ENCODE peak calls at places on chromosome 14, in six cellular contexts. One of them, this sample, is unnamed. For H3K4me1, the result is how much of the 10 kb centered on the place peaks cover.

GRCh38 chr14:64461221-64461620 is 4.1 kb upstream of the AKAP5 start:
- DNase-seq in HAP-1: no peak
- DNase-seq in CD8-positive, alpha-beta T cell: no peak
- DNase-seq in right atrium auricular region: no peak
- DNase-seq in left ventricle myocardium inferior: no peak
- DNase-seq in ascending aorta: no peak
- DNase-seq in this sample: no peak

GRCh38 chr14:36791402-36791801 is 129.7 kb downstream of the PAX9 start:
- DNase-seq in HAP-1: no peak
- DNase-seq in CD8-positive, alpha-beta T cell: no peak
- DNase-seq in right atrium auricular region: no peak
- DNase-seq in left ventricle myocardium inferior: no peak
- DNase-seq in ascending aorta: no peak
- DNase-seq in this sample: no peak

GRCh38 chr14:61281911-61282310 is 773 bp upstream of the TMEM30B start:
- DNase-seq in HAP-1: no peak
- DNase-seq in CD8-positive, alpha-beta T cell: no peak
- DNase-seq in right atrium auricular region: no peak
- DNase-seq in left ventricle myocardium inferior: no peak
- DNase-seq in ascending aorta: no peak
- DNase-seq in this sample: no peak

GRCh38 chr14:101033446-101034165 is 130.1 kb upstream of the RTL1 start:
- DNase-seq in HAP-1: no peak
- DNase-seq in CD8-positive, alpha-beta T cell: no peak
- DNase-seq in right atrium auricular region: no peak
- DNase-seq in left ventricle myocardium inferior: peak
- DNase-seq in ascending aorta: peak
- DNase-seq in this sample: no peak

GRCh38 chr14:95431199-95432145 is 85.0 kb downstream of the SYNE3 start:
- DNase-seq in HAP-1: peak
- DNase-seq in CD8-positive, alpha-beta T cell: no peak
- DNase-seq in right atrium auricular region: no peak
- DNase-seq in left ventricle myocardium inferior: no peak
- DNase-seq in ascending aorta: no peak
- DNase-seq in this sample: peak

GRCh38 chr14:81591266-81591665 is 57.6 kb upstream of the SEL1L start:
- DNase-seq in HAP-1: no peak
- DNase-seq in CD8-positive, alpha-beta T cell: no peak
- DNase-seq in right atrium auricular region: no peak
- DNase-seq in left ventricle myocardium inferior: no peak
- DNase-seq in ascending aorta: no peak
- DNase-seq in this sample: no peak

GRCh38 chr14:65210118-65210826 is 108.0 kb upstream of the MAX start:
- DNase-seq in HAP-1: no peak
- DNase-seq in CD8-positive, alpha-beta T cell: no peak
- DNase-seq in right atrium auricular region: no peak
- DNase-seq in left ventricle myocardium inferior: no peak
- DNase-seq in ascending aorta: no peak
- DNase-seq in this sample: no peak

GRCh38 chr14:69090187-69090789 is 62.6 kb downstream of the DCAF5 start:
- DNase-seq in HAP-1: no peak
- DNase-seq in CD8-positive, alpha-beta T cell: no peak
- DNase-seq in right atrium auricular region: no peak
- DNase-seq in left ventricle myocardium inferior: no peak
- DNase-seq in ascending aorta: no peak
- DNase-seq in this sample: no peak

GRCh38 chr14:77458249-77458950 is 507 bp downstream of the AHSA1 start:
- DNase-seq in HAP-1: peak
- DNase-seq in CD8-positive, alpha-beta T cell: peak
- DNase-seq in right atrium auricular region: no peak
- DNase-seq in left ventricle myocardium inferior: no peak
- DNase-seq in ascending aorta: no peak
- DNase-seq in this sample: peak

GRCh38 chr14:35083530-35084150 is 37.6 kb downstream of the FAM177A1 start:
- DNase-seq in HAP-1: no peak
- DNase-seq in CD8-positive, alpha-beta T cell: no peak
- DNase-seq in right atrium auricular region: no peak
- DNase-seq in left ventricle myocardium inferior: no peak
- DNase-seq in ascending aorta: no peak
- DNase-seq in this sample: no peak

GRCh38 chr14:31696378-31696777 is 135.2 kb downstream of the NUBPL start:
- DNase-seq in HAP-1: no peak
- DNase-seq in CD8-positive, alpha-beta T cell: no peak
- DNase-seq in right atrium auricular region: no peak
- DNase-seq in left ventricle myocardium inferior: no peak
- DNase-seq in ascending aorta: no peak
- DNase-seq in this sample: no peak

GRCh38 chr14:28719130-28719529 is 47.5 kb upstream of the FOXG1 start:
- DNase-seq in HAP-1: no peak
- DNase-seq in CD8-positive, alpha-beta T cell: no peak
- DNase-seq in right atrium auricular region: no peak
- DNase-seq in left ventricle myocardium inferior: no peak
- DNase-seq in ascending aorta: no peak
- DNase-seq in this sample: no peak

GRCh38 chr14:73457050-73457934 is 1.1 kb downstream of the NUMB start:
- DNase-seq in HAP-1: peak
- DNase-seq in CD8-positive, alpha-beta T cell: no peak
- DNase-seq in right atrium auricular region: no peak
- DNase-seq in left ventricle myocardium inferior: peak
- DNase-seq in ascending aorta: peak
- DNase-seq in this sample: peak

GRCh38 chr14:81406863-81407262 is 6.7 kb upstream of the STON2 start:
- DNase-seq in HAP-1: no peak
- DNase-seq in CD8-positive, alpha-beta T cell: no peak
- DNase-seq in right atrium auricular region: no peak
- DNase-seq in left ventricle myocardium inferior: no peak
- DNase-seq in ascending aorta: no peak
- DNase-seq in this sample: no peak

GRCh38 chr14:70234066-70234950 is 45.6 kb upstream of the SLC8A3 start:
- DNase-seq in HAP-1: no peak
- DNase-seq in CD8-positive, alpha-beta T cell: no peak
- DNase-seq in right atrium auricular region: no peak
- DNase-seq in left ventricle myocardium inferior: no peak
- DNase-seq in ascending aorta: no peak
- DNase-seq in this sample: no peak

GRCh38 chr14:68510201-68510600 is 282.7 kb downstream of the ZFP36L1 start:
- DNase-seq in HAP-1: no peak
- DNase-seq in CD8-positive, alpha-beta T cell: no peak
- DNase-seq in right atrium auricular region: peak
- DNase-seq in left ventricle myocardium inferior: peak
- DNase-seq in ascending aorta: peak
- DNase-seq in this sample: no peak

GRCh38 chr14:90924618-90925345 is 108.6 kb upstream of the TTC7B start:
- DNase-seq in HAP-1: no peak
- DNase-seq in CD8-positive, alpha-beta T cell: no peak
- DNase-seq in right atrium auricular region: no peak
- DNase-seq in left ventricle myocardium inferior: no peak
- DNase-seq in ascending aorta: no peak
- DNase-seq in this sample: no peak

GRCh38 chr14:50601405-50601804 is 41.5 kb downstream of the ATL1 start:
- DNase-seq in HAP-1: no peak
- DNase-seq in CD8-positive, alpha-beta T cell: no peak
- DNase-seq in right atrium auricular region: no peak
- DNase-seq in left ventricle myocardium inferior: no peak
- DNase-seq in ascending aorta: no peak
- DNase-seq in this sample: no peak

GRCh38 chr14:98960617-98961013 is 311.4 kb downstream of the BCL11B start:
- DNase-seq in HAP-1: no peak
- DNase-seq in CD8-positive, alpha-beta T cell: no peak
- DNase-seq in right atrium auricular region: peak
- DNase-seq in left ventricle myocardium inferior: no peak
- DNase-seq in ascending aorta: peak
- DNase-seq in this sample: no peak

GRCh38 chr14:66137076-66137475 is 349.1 kb upstream of the CCDC196 start:
- DNase-seq in HAP-1: no peak
- DNase-seq in CD8-positive, alpha-beta T cell: no peak
- DNase-seq in right atrium auricular region: no peak
- DNase-seq in left ventricle myocardium inferior: no peak
- DNase-seq in ascending aorta: no peak
- DNase-seq in this sample: no peak

GRCh38 chr14:100028990-100029677 is 36.1 kb upstream of the EVL start:
- DNase-seq in HAP-1: no peak
- DNase-seq in CD8-positive, alpha-beta T cell: no peak
- DNase-seq in right atrium auricular region: no peak
- DNase-seq in left ventricle myocardium inferior: no peak
- DNase-seq in ascending aorta: no peak
- DNase-seq in this sample: no peak

GRCh38 chr14:54577494-54577893 is 10.6 kb downstream of the SAMD4A start:
- DNase-seq in HAP-1: no peak
- DNase-seq in CD8-positive, alpha-beta T cell: no peak
- DNase-seq in right atrium auricular region: no peak
- DNase-seq in left ventricle myocardium inferior: no peak
- DNase-seq in ascending aorta: no peak
- DNase-seq in this sample: no peak

GRCh38 chr14:57533214-57533613 is 39.6 kb upstream of the CCDC198 start:
- DNase-seq in HAP-1: no peak
- DNase-seq in CD8-positive, alpha-beta T cell: no peak
- DNase-seq in right atrium auricular region: no peak
- DNase-seq in left ventricle myocardium inferior: no peak
- DNase-seq in ascending aorta: no peak
- DNase-seq in this sample: no peak

GRCh38 chr14:99313234-99313633 is 41.2 kb upstream of the BCL11B start:
- DNase-seq in HAP-1: no peak
- DNase-seq in CD8-positive, alpha-beta T cell: no peak
- DNase-seq in right atrium auricular region: no peak
- DNase-seq in left ventricle myocardium inferior: no peak
- DNase-seq in ascending aorta: no peak
- DNase-seq in this sample: no peak

GRCh38 chr14:100782516-100783320 is 43.2 kb upstream of the MEG3 start:
- DNase-seq in HAP-1: no peak
- DNase-seq in CD8-positive, alpha-beta T cell: no peak
- DNase-seq in right atrium auricular region: no peak
- DNase-seq in left ventricle myocardium inferior: no peak
- DNase-seq in ascending aorta: peak
- DNase-seq in this sample: no peak

GRCh38 chr14:24436355-24437019 is 6.1 kb downstream of the SDR39U1 start:
- DNase-seq in HAP-1: peak
- DNase-seq in CD8-positive, alpha-beta T cell: no peak
- DNase-seq in right atrium auricular region: no peak
- DNase-seq in left ventricle myocardium inferior: no peak
- DNase-seq in ascending aorta: no peak
- DNase-seq in this sample: peak

GRCh38 chr14:77657244-77657643 is 40.8 kb upstream of the SPTLC2 start:
- DNase-seq in HAP-1: no peak
- DNase-seq in CD8-positive, alpha-beta T cell: no peak
- DNase-seq in right atrium auricular region: no peak
- DNase-seq in left ventricle myocardium inferior: no peak
- DNase-seq in ascending aorta: no peak
- DNase-seq in this sample: no peak

GRCh38 chr14:82855912-82856381 is 1322.3 kb upstream of the SEL1L start:
- DNase-seq in HAP-1: peak
- DNase-seq in CD8-positive, alpha-beta T cell: no peak
- DNase-seq in right atrium auricular region: no peak
- DNase-seq in left ventricle myocardium inferior: no peak
- DNase-seq in ascending aorta: no peak
- DNase-seq in this sample: no peak

GRCh38 chr14:55800443-55800842 is 220.4 kb downstream of the KTN1 start:
- DNase-seq in HAP-1: peak
- DNase-seq in CD8-positive, alpha-beta T cell: no peak
- DNase-seq in right atrium auricular region: no peak
- DNase-seq in left ventricle myocardium inferior: no peak
- DNase-seq in ascending aorta: no peak
- DNase-seq in this sample: no peak
- H3K4me3 ChIP-seq in HAP-1: no peak
- H3K4me3 ChIP-seq in CD8-positive, alpha-beta T cell: no peak
- H3K4me3 ChIP-seq in right atrium auricular region: no peak
- H3K4me3 ChIP-seq in left ventricle myocardium inferior: no peak
- H3K4me3 ChIP-seq in ascending aorta: no peak
- H3K4me3 ChIP-seq in this sample: no peak

DNA sequence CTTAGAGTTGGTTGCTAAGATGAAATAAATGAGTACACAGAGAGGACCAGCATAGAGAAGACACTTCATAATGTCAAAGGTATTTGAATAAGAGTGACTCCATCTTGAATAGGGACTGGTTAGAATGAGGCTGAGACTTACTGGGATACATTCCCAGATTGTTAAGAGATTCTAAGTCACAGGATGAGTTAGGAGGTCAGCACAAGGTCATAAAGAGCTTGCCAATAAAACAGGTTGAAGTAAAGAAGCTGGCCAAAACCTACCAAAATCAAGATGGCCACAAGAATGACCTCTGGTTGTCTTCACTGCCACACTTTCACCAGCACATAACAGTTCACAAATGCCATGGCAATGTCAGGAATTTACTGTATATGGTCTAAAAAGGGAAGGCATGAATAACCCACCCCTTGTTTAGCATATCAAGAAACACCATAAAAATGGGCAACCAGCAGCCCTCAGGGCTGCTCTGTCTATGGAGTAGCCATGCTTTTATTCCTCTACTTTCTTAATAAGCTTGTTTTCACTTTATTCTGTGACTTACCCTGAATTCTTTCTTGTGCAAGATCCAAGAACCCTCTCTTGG is 8.3 kb upstream of the SERPINA1 start:
- DNase-seq in HAP-1: peak
- DNase-seq in CD8-positive, alpha-beta T cell: no peak
- DNase-seq in right atrium auricular region: no peak
- DNase-seq in left ventricle myocardium inferior: no peak
- DNase-seq in ascending aorta: no peak
- DNase-seq in this sample: no peak
- H3K4me1 ChIP-seq in HAP-1: under half
- H3K4me1 ChIP-seq in CD8-positive, alpha-beta T cell: under half
- H3K4me1 ChIP-seq in right atrium auricular region: under half
- H3K4me1 ChIP-seq in left ventricle myocardium inferior: under half
- H3K4me1 ChIP-seq in ascending aorta: under half
- H3K4me1 ChIP-seq in this sample: under half

GRCh38 chr14:85308531-85309300 is 221.2 kb upstream of the FLRT2 start:
- DNase-seq in HAP-1: peak
- DNase-seq in CD8-positive, alpha-beta T cell: no peak
- DNase-seq in right atrium auricular region: no peak
- DNase-seq in left ventricle myocardium inferior: no peak
- DNase-seq in ascending aorta: no peak
- DNase-seq in this sample: no peak
- H3K4me3 ChIP-seq in HAP-1: no peak
- H3K4me3 ChIP-seq in CD8-positive, alpha-beta T cell: no peak
- H3K4me3 ChIP-seq in right atrium auricular region: no peak
- H3K4me3 ChIP-seq in left ventricle myocardium inferior: no peak
- H3K4me3 ChIP-seq in ascending aorta: no peak
- H3K4me3 ChIP-seq in this sample: no peak

DNA sequence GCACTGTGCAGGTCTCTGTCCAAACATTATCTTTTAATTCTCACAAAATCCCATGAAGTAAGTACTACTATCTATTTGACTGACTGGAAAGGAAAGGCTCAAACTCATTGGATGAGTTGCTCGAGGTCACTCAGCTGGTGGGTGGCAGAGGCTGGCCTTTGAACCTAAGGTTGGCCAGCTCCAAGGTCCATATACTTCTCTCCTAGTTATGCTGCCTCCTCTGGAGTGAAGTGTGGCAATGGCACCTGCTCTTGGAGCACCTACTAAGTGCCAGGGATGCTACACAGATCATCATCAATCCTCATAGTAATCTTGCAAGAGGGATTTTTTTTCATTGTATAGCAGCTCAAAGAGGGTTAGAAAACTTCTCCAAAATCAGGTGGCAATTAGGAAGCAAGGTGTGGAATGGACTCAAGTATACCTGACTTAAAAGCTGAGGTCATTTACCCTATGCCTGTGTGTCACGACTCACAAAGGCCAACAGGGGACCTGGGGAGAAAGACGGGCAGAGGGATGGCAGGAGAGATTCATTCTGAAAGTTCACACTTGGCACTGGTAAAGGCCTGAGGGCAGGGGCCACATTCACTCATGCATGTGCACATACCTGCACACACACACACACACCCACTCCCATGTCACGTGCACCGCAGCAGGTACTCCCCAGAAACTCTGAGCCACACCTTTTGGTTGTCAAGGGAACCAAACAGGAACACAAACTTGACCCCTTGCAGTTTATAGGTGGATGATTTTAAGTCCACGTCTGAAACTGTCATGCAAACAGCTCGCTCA is 146.4 kb downstream of the FOXN3 start:
- DNase-seq in HAP-1: no peak
- DNase-seq in CD8-positive, alpha-beta T cell: no peak
- DNase-seq in right atrium auricular region: no peak
- DNase-seq in left ventricle myocardium inferior: no peak
- DNase-seq in ascending aorta: peak
- DNase-seq in this sample: no peak
- H3K4me1 ChIP-seq in HAP-1: under half
- H3K4me1 ChIP-seq in CD8-positive, alpha-beta T cell: under half
- H3K4me1 ChIP-seq in right atrium auricular region: under half
- H3K4me1 ChIP-seq in left ventricle myocardium inferior: half or more
- H3K4me1 ChIP-seq in ascending aorta: under half
- H3K4me1 ChIP-seq in this sample: under half

This sample was measured in CD4-positive, CD25-positive, alpha-beta regulatory T cell.